ENCODE peak calls at places on chromosomes 7 and 10, in ten cellular contexts. I is type B pancreatic cell, H is mesothelial cell of epicardium, D is body of pancreas, Z is cardiac muscle cell, L is PC-9, X is GM10248, V is HFF-Myc, R is tibial nerve, Q is chondrocyte. C is an unnamed sample.

GRCh38 chr10:106652279-106652678 is 512.2 kb downstream of the SORCS1 start:
- DNase-seq in I (no peak), H (no peak), D (no peak), Z (no peak), L (no peak), X (peak), V (no peak), R (no peak), Q (no peak), C (no peak)

GRCh38 chr10:94123253-94123995 is 129.7 kb downstream of the PLCE1 start:
- DNase-seq in I (no peak), H (no peak), D (no peak), Z (peak), L (peak), X (no peak), V (no peak), R (no peak), Q (no peak), C (peak)

GRCh38 chr7:26293569-26294308 is 2.1 kb downstream of the SNX10 start:
- DNase-seq in I (no peak), H (no peak), D (no peak), Z (no peak), L (no peak), X (peak), V (no peak), R (no peak), Q (no peak), C (no peak)

GRCh38 chr10:69061305-69062161 is 26.4 kb upstream of the SRGN start:
- DNase-seq in I (no peak), H (no peak), D (peak), Z (no peak), L (peak), X (peak), V (peak), R (peak), Q (no peak), C (peak)

GRCh38 chr10:2099321-2099720 is 362.0 kb upstream of the ADARB2 start:
- DNase-seq in I (no peak), H (no peak), D (no peak), Z (no peak), L (no peak), X (no peak), V (no peak), R (no peak), Q (no peak), C (no peak)

GRCh38 chr10:75034131-75034512 is 77.3 kb upstream of the SAMD8 start:
- DNase-seq in I (no peak), H (no peak), D (no peak), Z (no peak), L (no peak), X (no peak), V (no peak), R (no peak), Q (no peak), C (no peak)

GRCh38 chr7:20152511-20152910 is 64.7 kb downstream of the MACC1 start:
- DNase-seq in I (no peak), H (no peak), D (no peak), Z (no peak), L (no peak), X (no peak), V (peak), R (no peak), Q (no peak), C (no peak)

GRCh38 chr10:92571649-92572048 is 2.2 kb downstream of the IDE start:
- DNase-seq in I (no peak), H (no peak), D (no peak), Z (peak), L (no peak), X (no peak), V (no peak), R (no peak), Q (no peak), C (no peak)

GRCh38 chr7:99975782-99976521 is at the start of gene AZGP1:
- DNase-seq in I (no peak), H (no peak), D (peak), Z (no peak), L (no peak), X (no peak), V (no peak), R (no peak), Q (no peak), C (no peak)

GRCh38 chr10:129041916-129042315 is 425.1 kb upstream of the MGMT start:
- DNase-seq in I (no peak), H (no peak), D (no peak), Z (no peak), L (no peak), X (no peak), V (no peak), R (no peak), Q (no peak), C (no peak)

GRCh38 chr10:130362308-130362761 is 226.1 kb downstream of the GLRX3 start:
- DNase-seq in I (peak), H (no peak), D (no peak), Z (peak), L (no peak), X (no peak), V (no peak), R (no peak), Q (no peak), C (no peak)

GRCh38 chr10:17062493-17063487 is 66.8 kb downstream of the CUBN start:
- DNase-seq in I (no peak), H (no peak), D (peak), Z (no peak), L (peak), X (no peak), V (peak), R (peak), Q (no peak), C (peak)

GRCh38 chr10:122232781-122233180 is 38.3 kb upstream of the BTBD16 start:
- DNase-seq in I (no peak), H (no peak), D (no peak), Z (no peak), L (no peak), X (no peak), V (no peak), R (no peak), Q (no peak), C (peak)

GRCh38 chr7:123635551-123636359 is 19.9 kb upstream of the LMOD2 start:
- DNase-seq in I (no peak), H (no peak), D (no peak), Z (peak), L (no peak), X (no peak), V (no peak), R (no peak), Q (no peak), C (no peak)

GRCh38 chr10:131179386-131179785 is 132.1 kb downstream of the TCERG1L start:
- DNase-seq in I (peak), H (no peak), D (peak), Z (no peak), L (no peak), X (no peak), V (no peak), R (no peak), Q (no peak), C (no peak)

GRCh38 chr10:7260412-7260900 is 150.4 kb downstream of the SFMBT2 start:
- DNase-seq in I (no peak), H (no peak), D (peak), Z (peak), L (peak), X (peak), V (peak), R (peak), Q (no peak), C (peak)

GRCh38 chr7:26471676-26472075 is 180.0 kb downstream of the SNX10 start:
- DNase-seq in I (no peak), H (no peak), D (no peak), Z (no peak), L (no peak), X (no peak), V (no peak), R (no peak), Q (no peak), C (no peak)

GRCh38 chr7:2928613-2929311 is 84.7 kb upstream of the GNA12 start:
- DNase-seq in I (no peak), H (no peak), D (no peak), Z (no peak), L (no peak), X (no peak), V (no peak), R (no peak), Q (peak), C (no peak)

GRCh38 chr10:98534046-98534445 is 87.3 kb upstream of the HPS1 start:
- DNase-seq in I (no peak), H (no peak), D (no peak), Z (no peak), L (no peak), X (no peak), V (no peak), R (no peak), Q (no peak), C (no peak)

DNA sequence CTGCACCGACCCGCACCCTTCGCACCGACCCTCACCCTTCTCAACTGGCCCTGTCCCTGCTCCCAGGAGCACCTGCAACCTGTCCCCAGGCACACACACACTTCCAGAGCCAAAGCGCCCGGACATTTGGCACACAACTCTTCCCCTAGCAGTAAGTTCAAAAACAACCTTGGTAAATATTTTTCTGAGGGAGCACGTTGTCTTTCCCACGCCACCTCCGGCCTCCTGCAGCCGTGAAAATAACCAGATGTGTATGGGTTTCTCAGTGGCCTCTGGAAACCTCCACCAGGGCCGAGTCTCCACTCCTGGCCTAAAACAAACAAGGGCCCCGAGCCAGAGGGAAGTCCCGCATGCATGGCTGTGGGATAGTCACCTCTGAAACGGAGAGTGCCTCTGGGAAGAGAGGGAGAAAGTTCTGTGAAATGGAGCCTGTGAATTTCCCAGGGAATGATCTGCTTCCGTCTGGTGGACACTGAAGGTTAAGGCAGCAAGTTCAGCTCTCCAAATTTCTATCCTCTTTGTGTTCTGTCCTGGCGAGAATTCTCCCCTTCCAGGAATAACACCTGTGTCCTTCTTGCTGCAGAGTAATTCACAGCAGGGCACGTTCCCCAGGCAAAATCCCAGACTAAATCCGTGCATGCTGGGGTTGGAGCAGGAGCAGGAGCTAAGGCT is 15.8 kb downstream of the PODXL start:
- DNase-seq in I (no peak), H (no peak), D (peak), Z (no peak), L (no peak), X (no peak), V (no peak), R (no peak), Q (peak), C (no peak)
- TF ChIP-seq CTCF in I (no peak), H (no peak), D (peak), Z (peak), L (no peak), X (no peak), V (no peak), R (peak), Q (peak), C (peak)

GRCh38 chr10:201328-201771 is 66.1 kb downstream of the ZMYND11 start:
- DNase-seq in I (no peak), H (no peak), D (no peak), Z (no peak), L (no peak), X (no peak), V (no peak), R (no peak), Q (no peak), C (no peak)
- TF ChIP-seq CTCF in I (no peak), H (no peak), D (no peak), Z (no peak), L (no peak), X (no peak), V (no peak), R (no peak), Q (no peak), C (no peak)

DNA sequence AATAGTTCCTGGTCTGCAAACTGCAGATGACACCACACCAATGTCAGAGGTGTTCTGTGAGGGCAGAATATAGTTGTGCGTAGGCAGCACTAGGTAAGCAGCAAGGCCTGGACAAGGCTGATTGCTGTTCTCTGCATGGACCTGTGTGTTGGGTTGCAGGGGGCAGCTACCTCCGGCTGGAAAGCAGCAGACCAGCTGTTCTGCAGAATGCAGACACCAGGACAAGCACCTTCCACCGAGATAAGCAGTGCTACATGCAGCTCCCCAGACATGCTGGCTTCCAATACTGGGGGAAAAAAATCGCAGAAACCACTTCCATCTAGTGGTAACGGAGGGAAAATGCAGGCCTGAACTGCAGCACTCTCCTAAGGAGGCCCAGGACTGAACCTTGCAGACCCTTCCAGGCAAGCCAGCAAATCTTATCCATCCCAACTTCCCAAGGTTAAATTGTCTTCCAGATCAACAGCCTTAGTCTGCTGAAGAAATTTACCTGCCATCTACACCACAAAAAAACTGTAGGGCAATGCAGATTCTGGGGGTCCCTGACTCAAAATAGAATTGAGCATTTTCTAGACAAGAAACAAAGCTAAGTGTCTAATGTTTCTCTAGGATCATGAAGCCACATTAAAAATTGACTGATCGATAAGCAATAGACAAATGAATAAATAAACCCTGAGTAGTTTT is 50.5 kb upstream of the COBL start:
- DNase-seq in I (no peak), H (no peak), D (peak), Z (peak), L (peak), X (peak), V (no peak), R (no peak), Q (no peak), C (no peak)
- TF ChIP-seq CTCF in I (peak), H (peak), D (peak), Z (peak), L (peak), X (peak), V (peak), R (peak), Q (peak), C (peak)

GRCh38 chr10:86691333-86692022 is 23.2 kb downstream of the LDB3 start:
- DNase-seq in I (no peak), H (no peak), D (no peak), Z (no peak), L (no peak), X (no peak), V (no peak), R (no peak), Q (no peak), C (no peak)

GRCh38 chr10:86693289-86693688 is 25.0 kb downstream of the LDB3 start:
- DNase-seq in I (no peak), H (no peak), D (no peak), Z (no peak), L (no peak), X (no peak), V (no peak), R (no peak), Q (no peak), C (no peak)

GRCh38 chr10:86692023-86692514 is 23.8 kb downstream of the LDB3 start:
- DNase-seq in I (no peak), H (no peak), D (no peak), Z (no peak), L (no peak), X (no peak), V (no peak), R (no peak), Q (no peak), C (no peak)

GRCh38 chr10:86692664-86693063 is 24.4 kb downstream of the LDB3 start:
- DNase-seq in I (no peak), H (no peak), D (no peak), Z (no peak), L (no peak), X (no peak), V (no peak), R (no peak), Q (no peak), C (no peak)

GRCh38 chr10:86693721-86694369 is 25.5 kb downstream of the LDB3 start:
- DNase-seq in I (no peak), H (no peak), D (peak), Z (no peak), L (no peak), X (peak), V (peak), R (peak), Q (no peak), C (no peak)
- TF ChIP-seq CTCF in I (peak), H (peak), D (peak), Z (peak), L (peak), X (peak), V (peak), R (peak), Q (peak), C (peak)

DNA sequence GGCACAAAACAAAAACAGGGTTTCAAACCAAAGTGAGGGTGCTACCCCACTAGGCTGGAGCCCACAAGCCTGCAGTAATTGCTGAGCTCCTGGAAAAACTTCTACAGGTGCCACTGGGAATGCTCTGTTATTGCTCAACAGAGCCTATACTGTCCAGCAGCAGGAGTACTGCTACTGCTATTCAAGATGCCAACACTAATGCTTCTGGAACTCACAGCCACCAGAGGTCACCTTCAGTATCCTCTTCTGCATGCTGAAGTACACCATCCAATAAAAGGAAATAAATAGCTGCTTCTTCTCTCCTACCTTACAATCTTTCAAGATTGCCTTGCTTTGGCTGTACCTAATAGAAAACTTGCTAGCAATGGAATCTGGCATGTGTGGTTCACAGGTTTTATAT is 222.0 kb downstream of the LRRN3 start:
- DNase-seq in I (no peak), H (no peak), D (no peak), Z (peak), L (no peak), X (no peak), V (peak), R (no peak), Q (no peak), C (no peak)
- TF ChIP-seq CTCF in I (no peak), H (no peak), D (no peak), Z (no peak), L (no peak), X (no peak), V (no peak), R (peak), Q (peak), C (no peak)

GRCh38 chr7:78221961-78222751 is 423.6 kb downstream of the PHTF2 start:
- DNase-seq in I (no peak), H (no peak), D (no peak), Z (no peak), L (no peak), X (no peak), V (no peak), R (no peak), Q (no peak), C (peak)
- TF ChIP-seq CTCF in I (no peak), H (no peak), D (no peak), Z (no peak), L (no peak), X (no peak), V (no peak), R (no peak), Q (peak), C (peak)

DNA sequence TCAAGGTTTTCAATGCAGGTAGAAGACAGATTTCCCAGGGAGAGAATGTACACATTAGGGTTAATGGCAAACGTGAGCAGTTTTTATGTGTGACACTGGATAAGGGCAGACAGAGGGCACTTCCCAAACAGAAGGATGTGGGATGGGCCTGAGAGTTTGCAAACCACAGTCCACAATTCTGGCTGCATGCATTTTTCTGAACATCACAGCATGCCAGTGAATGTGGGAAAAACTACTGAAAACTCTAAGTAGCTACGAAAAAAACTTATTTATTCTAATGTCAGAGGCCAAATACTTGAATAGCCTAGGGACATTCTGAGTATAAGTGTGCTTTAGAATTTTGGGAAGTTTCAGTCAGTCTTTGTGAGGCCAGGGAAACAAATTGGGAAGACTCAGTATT is 145.9 kb downstream of the NRCAM start:
- DNase-seq in I (no peak), H (no peak), D (no peak), Z (no peak), L (no peak), X (no peak), V (no peak), R (no peak), Q (no peak), C (no peak)
- TF ChIP-seq CTCF in I (no peak), H (no peak), D (no peak), Z (no peak), L (no peak), X (no peak), V (no peak), R (no peak), Q (no peak), C (no peak)

DNA sequence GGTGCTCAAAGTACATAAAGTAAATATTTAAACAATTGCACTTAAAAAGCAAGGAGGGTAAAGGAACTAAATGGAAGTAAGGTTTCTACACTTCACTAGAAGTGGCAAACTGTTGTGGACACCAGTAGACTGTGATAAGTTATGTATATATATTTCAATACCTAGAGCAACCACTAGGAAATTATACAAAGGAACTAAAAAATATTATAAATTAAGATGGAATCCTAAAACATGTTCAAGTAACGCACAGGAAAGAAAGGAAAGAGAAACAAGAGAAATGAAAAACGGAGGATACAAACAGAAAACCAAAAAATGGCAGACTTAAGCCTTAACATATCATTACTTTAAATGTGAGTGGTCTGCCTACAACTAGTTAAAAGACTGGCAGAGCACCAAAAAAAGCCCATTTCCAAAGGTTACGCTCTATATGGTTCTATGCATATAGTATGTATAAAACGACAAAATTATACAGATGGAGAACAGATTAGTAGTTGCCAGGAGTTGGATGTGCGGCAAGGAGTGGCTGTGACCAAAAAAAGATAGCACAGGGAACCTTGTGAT is 19.0 kb downstream of the VPS41 start:
- DNase-seq in I (no peak), H (no peak), D (no peak), Z (no peak), L (no peak), X (no peak), V (no peak), R (no peak), Q (no peak), C (no peak)
- TF ChIP-seq CTCF in I (peak), H (peak), D (peak), Z (peak), L (peak), X (no peak), V (peak), R (no peak), Q (peak), C (peak)

GRCh38 chr10:77907900-77908717 is 18.4 kb downstream of the DLG5 start:
- DNase-seq in I (no peak), H (no peak), D (no peak), Z (peak), L (no peak), X (no peak), V (no peak), R (no peak), Q (no peak), C (no peak)
- TF ChIP-seq CTCF in I (peak), H (no peak), D (peak), Z (no peak), L (peak), X (peak), V (peak), R (no peak), Q (peak), C (no peak)